ENCODE peak calls at places on chromosomes 5 and 9, in seven cellular contexts. T is HCT116, I is esophagus squamous epithelium, O is heart right ventricle, P is right lobe of liver, R is pancreas, A is HepG2. Q is an unnamed sample.

GRCh38 chr5:5025774-5026406 is 114.2 kb upstream of the ADAMTS16 start:
- DNase-seq in I (no peak), P (no peak), T (no peak), R (no peak), A (peak; percentile 38), O (no peak), Q (no peak)

GRCh38 chr5:38633505-38633904 is 77.1 kb upstream of the LIFR start:
- DNase-seq in A (no peak), O (no peak), R (no peak), I (no peak), P (no peak), T (no peak), Q (no peak)

GRCh38 chr9:83197611-83198010 is 134.7 kb upstream of the RASEF start:
- DNase-seq in A (no peak), O (no peak), P (no peak), I (no peak), R (no peak), T (no peak), Q (no peak)

GRCh38 chr5:139670369-139671095 is 22.4 kb downstream of the CXXC5 start:
- DNase-seq in T (no peak), O (no peak), I (no peak), R (no peak), A (peak; percentile 45), P (no peak), Q (no peak)

GRCh38 chr5:39599721-39600431 is 175.1 kb upstream of the DAB2 start:
- DNase-seq in R (no peak), T (peak; percentile 24), P (no peak), A (no peak), O (no peak), I (no peak), Q (no peak)

GRCh38 chr5:158903006-158903405 is 196.7 kb downstream of the EBF1 start:
- DNase-seq in A (no peak), R (no peak), I (no peak), T (no peak), O (no peak), P (no peak), Q (no peak)

GRCh38 chr5:72079288-72079687 is 28.0 kb upstream of the MAP1B start:
- DNase-seq in I (no peak), A (no peak), T (no peak), O (peak; percentile 24), P (no peak), R (no peak), Q (no peak)

GRCh38 chr9:107566596-107566995 is 77.0 kb upstream of the KLF4 start:
- DNase-seq in P (no peak), I (no peak), T (no peak), R (no peak), A (no peak), O (no peak), Q (no peak)

GRCh38 chr5:112245616-112246015 is 173.5 kb downstream of the EPB41L4A start:
- DNase-seq in P (no peak), A (no peak), T (no peak), O (no peak), R (no peak), I (no peak), Q (no peak)

GRCh38 chr5:28947865-28948264 is 1909.5 kb upstream of the CDH9 start:
- DNase-seq in T (no peak), I (no peak), A (no peak), R (no peak), O (no peak), P (no peak), Q (no peak)
- H3K4me1 ChIP-seq in T (no peaks in the 10 kb centered on the region), I (no peaks in the 10 kb centered on the region), A (no peaks in the 10 kb centered on the region), R (no peaks in the 10 kb centered on the region), O (no peaks in the 10 kb centered on the region), P (no peaks in the 10 kb centered on the region), Q (no peaks in the 10 kb centered on the region)

DNA sequence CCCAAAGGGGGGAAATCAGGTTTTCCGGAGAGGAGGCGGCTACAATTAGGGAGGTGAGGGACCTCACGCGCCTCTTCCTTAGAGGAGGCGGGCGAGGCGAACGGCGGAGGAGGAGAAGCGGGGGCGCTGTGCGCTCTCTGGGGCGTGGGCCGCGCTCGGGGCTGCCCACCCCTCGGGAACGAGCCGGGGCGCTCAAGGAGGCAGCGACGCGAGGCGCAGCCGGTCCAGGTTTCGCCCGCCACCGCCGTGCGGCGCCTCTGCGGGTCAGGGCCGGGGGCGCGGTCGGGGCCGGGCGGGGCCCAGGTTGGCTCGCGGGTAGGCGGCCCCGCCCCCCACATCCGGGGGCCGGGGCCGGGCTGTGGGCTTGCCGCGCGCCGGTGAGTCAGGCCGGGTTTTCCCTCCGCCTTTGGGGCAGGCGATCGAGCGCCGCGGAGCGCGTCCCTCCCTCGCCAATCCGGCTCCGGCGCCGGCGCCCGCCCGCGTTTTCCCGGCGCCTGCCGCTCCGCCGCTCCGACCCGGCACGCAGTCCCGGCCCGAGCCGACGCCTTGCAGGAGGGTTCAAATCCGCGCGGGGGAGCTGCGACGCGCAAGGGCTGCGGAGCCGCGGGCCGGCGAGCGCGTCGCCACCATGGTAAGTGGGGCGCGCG is at the start of gene N4BP3:
- DNase-seq in P (no peak), O (peak; percentile 57), I (no peak), T (peak; percentile 47), A (no peak), R (no peak), Q (peak; percentile 74)
- TF ChIP-seq CTCF in P (no peak), O (no peak), I (no peak), T (no peak), A (no peak), R (no peak), Q (no peak)

DNA sequence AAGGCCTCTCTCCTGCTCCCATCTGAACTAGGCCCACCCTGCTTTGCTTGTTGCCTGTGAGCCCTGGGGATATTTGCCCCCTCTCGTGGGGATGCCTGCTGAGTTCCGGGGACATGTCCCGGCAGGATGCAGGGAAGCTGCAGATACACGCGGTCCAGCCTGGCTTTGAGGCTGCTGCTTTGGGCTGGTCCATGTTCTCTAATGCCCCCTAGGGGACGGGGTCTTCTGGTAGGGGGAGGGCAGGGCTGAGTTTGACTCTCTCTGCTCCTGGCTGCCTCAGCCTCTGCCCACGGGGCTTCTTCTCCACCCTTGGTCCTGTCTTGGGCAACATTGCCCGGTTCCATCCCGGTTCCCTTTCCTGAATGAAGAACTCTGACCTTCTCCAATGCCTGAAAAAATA is 84.9 kb upstream of the ASS1 start:
- DNase-seq in A (no peak), R (no peak), P (no peak), I (no peak), T (no peak), O (no peak), Q (no peak)
- H3K4me1 ChIP-seq in A (no peaks in the 10 kb centered on the region), R (no peaks in the 10 kb centered on the region), P (no peaks in the 10 kb centered on the region), I (no peaks in the 10 kb centered on the region), T (peaks cover 6% of the 10 kb centered on the region), O (no peaks in the 10 kb centered on the region), Q (no peaks in the 10 kb centered on the region)

GRCh38 chr9:7342229-7342628 is 457.3 kb downstream of the DMAC1 start:
- DNase-seq in T (no peak), R (no peak), O (no peak), P (no peak), I (no peak), A (no peak), Q (no peak)
- TF ChIP-seq CTCF in T (no peak), R (no peak), O (peak; percentile 18), P (peak; percentile 15), I (no peak), A (no peak), Q (no peak)

GRCh38 chr5:168350315-168350714 is 58.9 kb downstream of the WWC1 start:
- DNase-seq in R (no peak), I (no peak), T (no peak), P (no peak), O (no peak), A (no peak), Q (no peak)

GRCh38 chr5:168347368-168347767 is 55.9 kb downstream of the WWC1 start:
- DNase-seq in R (no peak), A (no peak), I (no peak), T (no peak), O (no peak), P (no peak), Q (no peak)

GRCh38 chr5:168346417-168346816 is 55.0 kb downstream of the WWC1 start:
- DNase-seq in P (no peak), O (no peak), A (no peak), R (no peak), T (no peak), I (no peak), Q (no peak)

GRCh38 chr5:168342985-168343384 is 51.5 kb downstream of the WWC1 start:
- DNase-seq in O (no peak), T (no peak), I (no peak), R (no peak), A (no peak), P (no peak), Q (no peak)

GRCh38 chr5:168347786-168348414 is 56.5 kb downstream of the WWC1 start:
- DNase-seq in O (no peak), A (no peak), R (no peak), P (no peak), I (no peak), T (no peak), Q (no peak)
- H3K4me1 ChIP-seq in O (no peaks in the 10 kb centered on the region), A (peaks cover 12% of the 10 kb centered on the region), R (peaks cover 15% of the 10 kb centered on the region), P (peaks cover 2% of the 10 kb centered on the region), I (peaks cover 17% of the 10 kb centered on the region), T (peaks cover 35% of the 10 kb centered on the region), Q (peaks cover 10% of the 10 kb centered on the region)

DNA sequence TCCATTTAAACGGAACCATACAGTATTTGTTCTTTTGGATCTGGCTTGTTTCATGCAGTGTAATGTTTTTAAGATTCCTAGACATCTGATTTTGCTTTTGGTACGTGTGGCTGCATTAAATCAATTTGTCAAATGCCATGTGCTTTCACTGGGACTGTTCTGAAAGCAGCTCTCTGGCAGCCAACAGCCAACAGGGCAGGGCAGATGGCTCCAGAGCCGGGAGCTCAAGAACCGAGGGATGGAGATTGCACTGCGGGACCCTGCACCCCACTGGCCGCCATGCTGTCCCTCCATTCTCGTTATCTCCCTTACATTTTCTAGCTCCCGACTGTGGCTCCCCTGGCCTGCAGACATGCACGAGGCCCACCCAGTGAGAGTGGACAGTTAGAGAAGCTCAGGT is 33.4 kb upstream of the AIF1L start:
- DNase-seq in O (no peak), I (no peak), R (no peak), T (no peak), A (no peak), P (no peak), Q (no peak)
- TF ChIP-seq CTCF in O (no peak), I (no peak), R (no peak), T (no peak), A (no peak), P (no peak), Q (no peak)

GRCh38 chr5:150485770-150486401 is 22.0 kb upstream of the NDST1 start:
- DNase-seq in T (no peak), I (no peak), P (peak; percentile 91), R (peak; percentile 87), O (peak; percentile 71), A (no peak), Q (peak; percentile 81)
- H3K4me1 ChIP-seq in T (peaks cover 45% of the 10 kb centered on the region), I (peaks cover 48% of the 10 kb centered on the region), P (peaks cover 41% of the 10 kb centered on the region), R (peaks cover 41% of the 10 kb centered on the region), O (peaks cover 38% of the 10 kb centered on the region), A (peaks cover 76% of the 10 kb centered on the region), Q (peaks cover 49% of the 10 kb centered on the region)

DNA sequence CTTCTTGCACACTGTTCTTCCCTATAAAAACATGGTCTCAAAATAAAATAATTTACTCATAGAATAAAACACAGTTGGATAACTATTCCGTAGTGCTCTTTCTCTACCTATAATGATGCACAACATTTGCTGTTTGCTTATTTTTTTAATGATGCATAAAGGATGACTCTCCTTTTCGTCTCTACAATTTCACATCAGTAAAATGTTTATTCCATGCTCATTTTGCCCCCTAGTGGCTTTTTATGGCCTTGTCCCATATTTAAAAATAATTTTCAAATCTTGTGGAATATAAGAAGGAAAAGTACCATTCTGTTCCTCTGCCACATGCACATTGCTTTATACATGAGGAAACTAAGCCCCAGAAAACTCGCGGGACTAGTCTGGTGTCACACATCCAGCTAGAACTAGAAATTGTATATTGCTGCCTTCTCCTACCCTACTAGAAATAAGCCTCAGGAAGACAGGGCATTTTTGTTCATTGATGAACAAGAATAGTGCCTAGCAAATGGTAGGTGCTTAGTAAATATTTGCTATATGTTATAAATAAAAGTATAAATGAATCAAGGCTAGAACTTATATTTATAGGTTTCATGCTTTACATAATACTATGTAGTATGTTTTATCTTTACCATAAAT is 12.7 kb downstream of the KCTD16 start:
- DNase-seq in O (no peak), P (no peak), I (no peak), R (no peak), A (no peak), T (no peak), Q (no peak)
- TF ChIP-seq CTCF in O (peak; percentile 74), P (peak; percentile 74), I (peak; percentile 75), R (peak; percentile 63), A (peak; percentile 47), T (peak; percentile 74), Q (peak; percentile 68)

Q was measured in lower lobe of right lung.